ENCODE peak calls at places on chromosomes 16 and 17, in five cellular contexts. Y, A, N, U and I are unnamed samples.

GRCh38 chr16:55697867-55698266 is 42.1 kb downstream of the SLC6A2 start:
- DNase-seq in N (no peak), Y (no peak), A (no peak), U (no peak), I (no peak)

GRCh38 chr17:79036609-79037008 is 12.6 kb downstream of the C1QTNF1 start:
- DNase-seq in Y (no peak), A (no peak), U (no peak), N (peak; percentile 99), I (no peak)

GRCh38 chr17:10135539-10136257 is 62.7 kb downstream of the GAS7 start:
- DNase-seq in N (no peak), U (no peak), Y (no peak), A (no peak), I (no peak)

GRCh38 chr16:77585379-77585778 is 136.9 kb upstream of the NUDT7 start:
- DNase-seq in Y (no peak), U (no peak), A (no peak), N (no peak), I (no peak)

GRCh38 chr17:19671433-19671832 is 22.9 kb downstream of the ALDH3A2 start:
- DNase-seq in A (no peak), U (no peak), N (no peak), Y (no peak), I (no peak)

GRCh38 chr16:51419768-51420167 is 268.7 kb upstream of the SALL1 start:
- DNase-seq in Y (no peak), A (no peak), N (no peak), U (no peak), I (no peak)

GRCh38 chr17:72837335-72837734 is 255.2 kb downstream of the SLC39A11 start:
- DNase-seq in Y (no peak), U (no peak), A (no peak), N (no peak), I (no peak)

GRCh38 chr16:63684702-63685101 is 1437.2 kb downstream of the CDH11 start:
- DNase-seq in N (no peak), U (no peak), Y (no peak), A (no peak), I (no peak)

GRCh38 chr17:336110-337021 is 16.2 kb downstream of the RPH3AL start:
- DNase-seq in U (no peak), N (no peak), A (no peak), Y (no peak), I (no peak)

GRCh38 chr17:18960803-18961511 is 9.0 kb downstream of the SLC5A10 start:
- DNase-seq in A (peak; percentile 76), U (no peak), Y (peak; percentile 75), N (no peak), I (peak; percentile 81)

GRCh38 chr17:10622610-10623485 is 34.3 kb downstream of the MYH3 start:
- DNase-seq in N (no peak), U (no peak), Y (no peak), A (no peak), I (no peak)

GRCh38 chr17:1978396-1978962 is 46.7 kb downstream of the RTN4RL1 start:
- DNase-seq in Y (no peak), N (no peak), U (no peak), A (no peak), I (no peak)

GRCh38 chr17:39339272-39339671 is 62.2 kb downstream of the FBXL20 start:
- DNase-seq in Y (no peak), U (no peak), N (no peak), A (no peak), I (no peak)

GRCh38 chr17:35116845-35117244 is 2.8 kb downstream of the RAD51D start:
- DNase-seq in N (no peak), Y (no peak), U (no peak), A (no peak), I (no peak)

GRCh38 chr17:56176101-56176500 is 22.8 kb downstream of the ANKFN1 start:
- DNase-seq in Y (no peak), N (peak; percentile 46), A (no peak), U (no peak), I (no peak)